ENCODE peak calls at places on chromosomes 16 and 17, in five cellular contexts. One of them, this sample, is unnamed.

GRCh38 chr17:46044286-46044928 is 45.4 kb downstream of the STH start:
- DNase-seq in prostate gland: peak; percentile 92
- DNase-seq in spleen: no peak
- DNase-seq in HCT116: peak; percentile 75
- DNase-seq in vagina: no peak
- DNase-seq in this sample: peak; percentile 81

GRCh38 chr17:13599808-13600398 is 1.8 kb downstream of the HS3ST3A1 start:
- DNase-seq in spleen: no peak
- DNase-seq in prostate gland: no peak
- DNase-seq in vagina: no peak
- DNase-seq in HCT116: no peak
- DNase-seq in this sample: no peak

GRCh38 chr17:72788950-72789585 is 303.4 kb downstream of the SLC39A11 start:
- DNase-seq in HCT116: no peak
- DNase-seq in prostate gland: no peak
- DNase-seq in spleen: no peak
- DNase-seq in vagina: no peak
- DNase-seq in this sample: no peak

GRCh38 chr17:8056232-8056975 is 17.5 kb downstream of the ALOX15B start:
- DNase-seq in HCT116: no peak
- DNase-seq in prostate gland: peak; percentile 84
- DNase-seq in spleen: peak; percentile 78
- DNase-seq in vagina: no peak
- DNase-seq in this sample: peak; percentile 57

GRCh38 chr17:49209061-49209571 is 1.3 kb downstream of the GNGT2 start:
- DNase-seq in vagina: no peak
- DNase-seq in spleen: no peak
- DNase-seq in prostate gland: no peak
- DNase-seq in HCT116: no peak
- DNase-seq in this sample: no peak

GRCh38 chr16:82085380-82085779 is 50.3 kb downstream of the HSD17B2 start:
- DNase-seq in spleen: no peak
- DNase-seq in HCT116: no peak
- DNase-seq in vagina: no peak
- DNase-seq in prostate gland: no peak
- DNase-seq in this sample: no peak

GRCh38 chr17:29212681-29213121 is 32.5 kb upstream of the MYO18A start:
- DNase-seq in vagina: no peak
- DNase-seq in prostate gland: no peak
- DNase-seq in spleen: no peak
- DNase-seq in HCT116: no peak
- DNase-seq in this sample: no peak

GRCh38 chr16:16009396-16009795 is 60.0 kb downstream of the ABCC1 start:
- DNase-seq in vagina: no peak
- DNase-seq in spleen: no peak
- DNase-seq in prostate gland: no peak
- DNase-seq in HCT116: no peak
- DNase-seq in this sample: no peak

GRCh38 chr17:43854498-43854897 is 7.5 kb downstream of the CD300LG start:
- DNase-seq in HCT116: no peak
- DNase-seq in prostate gland: no peak
- DNase-seq in spleen: no peak
- DNase-seq in vagina: no peak
- DNase-seq in this sample: no peak

GRCh38 chr17:43855061-43855460 is 8.1 kb downstream of the CD300LG start:
- DNase-seq in vagina: no peak
- DNase-seq in spleen: no peak
- DNase-seq in HCT116: no peak
- DNase-seq in prostate gland: no peak
- DNase-seq in this sample: no peak

GRCh38 chr17:43851744-43852143 is 4.8 kb downstream of the CD300LG start:
- DNase-seq in vagina: no peak
- DNase-seq in spleen: no peak
- DNase-seq in prostate gland: no peak
- DNase-seq in HCT116: no peak
- DNase-seq in this sample: no peak

GRCh38 chr17:43852571-43852970 is 5.6 kb downstream of the CD300LG start:
- DNase-seq in spleen: no peak
- DNase-seq in HCT116: no peak
- DNase-seq in prostate gland: no peak
- DNase-seq in vagina: no peak
- DNase-seq in this sample: no peak

GRCh38 chr17:43853546-43853945 is 6.6 kb downstream of the CD300LG start:
- DNase-seq in prostate gland: no peak
- DNase-seq in spleen: no peak
- DNase-seq in vagina: no peak
- DNase-seq in HCT116: no peak
- DNase-seq in this sample: no peak
- TF ChIP-seq POLR2AphosphoS5 in prostate gland: no peak
- TF ChIP-seq POLR2AphosphoS5 in spleen: no peak
- TF ChIP-seq POLR2AphosphoS5 in vagina: no peak
- TF ChIP-seq POLR2AphosphoS5 in HCT116: no peak
- TF ChIP-seq POLR2AphosphoS5 in this sample: no peak

GRCh38 chr16:7405166-7405565 is 72.5 kb downstream of the RBFOX1 start:
- DNase-seq in vagina: no peak
- DNase-seq in spleen: no peak
- DNase-seq in HCT116: no peak
- DNase-seq in prostate gland: no peak
- DNase-seq in this sample: no peak
- TF ChIP-seq CTCF in vagina: no peak
- TF ChIP-seq CTCF in spleen: no peak
- TF ChIP-seq CTCF in HCT116: no peak
- TF ChIP-seq CTCF in prostate gland: no peak
- TF ChIP-seq CTCF in this sample: no peak

DNA sequence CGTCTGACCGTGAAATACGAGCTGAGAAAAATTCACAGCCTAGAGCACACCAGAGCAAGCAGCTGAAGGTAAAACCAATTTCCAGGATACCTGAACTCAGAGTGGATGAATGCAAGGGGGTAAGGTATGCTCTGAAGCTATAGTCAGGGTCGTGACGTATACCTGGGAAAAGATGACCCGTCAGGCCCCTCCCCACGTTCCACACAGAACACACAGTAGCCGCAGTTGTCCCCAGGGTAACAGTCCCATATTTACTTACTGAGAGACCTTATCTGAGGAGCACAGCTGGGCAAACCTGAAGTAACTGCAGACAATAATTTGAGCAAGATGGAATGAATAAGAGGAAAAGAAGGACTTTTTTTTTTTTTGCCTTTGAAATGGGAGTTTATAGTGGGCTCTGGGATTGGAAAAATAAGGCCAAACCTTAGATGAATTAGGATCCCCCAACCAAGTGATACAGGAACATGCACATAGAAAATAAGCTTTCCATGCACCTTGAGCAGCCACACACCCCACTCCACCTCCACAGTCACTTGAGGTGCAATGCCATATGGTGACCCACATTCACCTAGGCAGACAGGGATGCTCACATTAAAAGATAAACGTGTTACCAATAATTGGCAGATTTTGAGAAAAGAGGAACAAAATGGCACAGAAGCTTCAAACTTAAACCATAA is 38.0 kb downstream of the ABCA6 start:
- DNase-seq in vagina: no peak
- DNase-seq in spleen: no peak
- DNase-seq in HCT116: no peak
- DNase-seq in prostate gland: no peak
- DNase-seq in this sample: no peak
- TF ChIP-seq POLR2AphosphoS5 in vagina: no peak
- TF ChIP-seq POLR2AphosphoS5 in spleen: no peak
- TF ChIP-seq POLR2AphosphoS5 in HCT116: no peak
- TF ChIP-seq POLR2AphosphoS5 in prostate gland: no peak
- TF ChIP-seq POLR2AphosphoS5 in this sample: no peak

GRCh38 chr17:6279659-6280058 is 155.3 kb downstream of the AIPL1 start:
- DNase-seq in spleen: no peak
- DNase-seq in prostate gland: peak; percentile 33
- DNase-seq in vagina: no peak
- DNase-seq in HCT116: peak; percentile 56
- DNase-seq in this sample: peak; percentile 71
- TF ChIP-seq CTCF in spleen: no peak
- TF ChIP-seq CTCF in prostate gland: peak; percentile 38
- TF ChIP-seq CTCF in vagina: no peak
- TF ChIP-seq CTCF in HCT116: peak; percentile 60
- TF ChIP-seq CTCF in this sample: peak; percentile 78

GRCh38 chr17:78991017-78991783 is 11.5 kb upstream of the LGALS3BP start:
- DNase-seq in prostate gland: no peak
- DNase-seq in spleen: peak; percentile 72
- DNase-seq in HCT116: no peak
- DNase-seq in vagina: no peak
- DNase-seq in this sample: no peak

GRCh38 chr17:78991906-78992532 is 12.3 kb upstream of the LGALS3BP start:
- DNase-seq in prostate gland: no peak
- DNase-seq in vagina: no peak
- DNase-seq in spleen: peak; percentile 66
- DNase-seq in HCT116: no peak
- DNase-seq in this sample: peak; percentile 4

GRCh38 chr17:78993981-78994671 is 14.4 kb upstream of the LGALS3BP start:
- DNase-seq in vagina: no peak
- DNase-seq in prostate gland: no peak
- DNase-seq in spleen: no peak
- DNase-seq in HCT116: no peak
- DNase-seq in this sample: no peak

GRCh38 chr17:78993241-78993956 is 13.7 kb upstream of the LGALS3BP start:
- DNase-seq in spleen: no peak
- DNase-seq in prostate gland: no peak
- DNase-seq in vagina: no peak
- DNase-seq in HCT116: no peak
- DNase-seq in this sample: peak; percentile 60

GRCh38 chr17:78992542-78993212 is 13.0 kb upstream of the LGALS3BP start:
- DNase-seq in prostate gland: no peak
- DNase-seq in vagina: no peak
- DNase-seq in spleen: no peak
- DNase-seq in HCT116: no peak
- DNase-seq in this sample: peak; percentile 6
- TF ChIP-seq POLR2AphosphoS5 in prostate gland: no peak
- TF ChIP-seq POLR2AphosphoS5 in vagina: no peak
- TF ChIP-seq POLR2AphosphoS5 in spleen: no peak
- TF ChIP-seq POLR2AphosphoS5 in HCT116: no peak
- TF ChIP-seq POLR2AphosphoS5 in this sample: no peak

GRCh38 chr17:77892031-77892430 is 66.5 kb upstream of the TNRC6C start:
- DNase-seq in prostate gland: no peak
- DNase-seq in HCT116: no peak
- DNase-seq in spleen: peak; percentile 39
- DNase-seq in vagina: no peak
- DNase-seq in this sample: no peak
- TF ChIP-seq CTCF in prostate gland: no peak
- TF ChIP-seq CTCF in HCT116: no peak
- TF ChIP-seq CTCF in spleen: no peak
- TF ChIP-seq CTCF in vagina: no peak
- TF ChIP-seq CTCF in this sample: no peak

This sample was measured in transverse colon.